ENCODE peak calls at places on chromosomes 12 and 14, in nine cellular contexts. K, I, X, L, V, M, H, A and J are unnamed samples. For H3K4me1, the result is how much of the 10 kb centered on the place peaks cover.

GRCh38 chr12:51019927-51020326 is 6.3 kb downstream of the SLC11A2 start:
- DNase-seq in I (no peak), X (no peak), V (no peak), M (no peak), H (no peak), K (no peak), L (no peak), A (no peak), J (no peak)

GRCh38 chr12:87196329-87196728 is 832.9 kb downstream of the C12orf50 start:
- DNase-seq in I (no peak), H (no peak), M (no peak), K (no peak), L (peak), V (no peak), X (no peak), A (no peak), J (peak)

GRCh38 chr12:53948650-53949593 is 5.8 kb upstream of the HOXC12 start:
- DNase-seq in V (no peak), I (no peak), L (no peak), M (no peak), K (no peak), X (no peak), H (no peak), A (no peak), J (no peak)

GRCh38 chr12:4293299-4293941 is 19.9 kb downstream of the CCND2 start:
- DNase-seq in X (no peak), M (no peak), L (no peak), K (no peak), A (no peak), H (no peak), I (no peak), V (no peak), J (no peak)

GRCh38 chr14:105313381-105314286 is 914 bp upstream of the PACS2 start:
- DNase-seq in H (peak), A (peak), I (no peak), X (peak), V (peak), M (no peak), K (peak), L (no peak), J (peak)

GRCh38 chr12:124152733-124153132 is 142.2 kb upstream of the RFLNA start:
- DNase-seq in H (no peak), M (no peak), K (no peak), X (no peak), L (no peak), V (no peak), I (no peak), A (no peak), J (peak)

GRCh38 chr12:131947482-131948027 is 2.2 kb upstream of the EP400 start:
- DNase-seq in A (no peak), L (no peak), X (no peak), V (no peak), K (no peak), M (no peak), H (no peak), I (peak), J (no peak)

GRCh38 chr12:43501705-43502104 is 50.3 kb downstream of the ADAMTS20 start:
- DNase-seq in K (peak), V (peak), H (peak), I (no peak), M (no peak), X (peak), L (peak), A (no peak), J (peak)

GRCh38 chr12:27870939-27871338 is 90.9 kb upstream of the MANSC4 start:
- DNase-seq in A (no peak), H (no peak), K (no peak), M (no peak), L (peak), I (no peak), V (no peak), X (no peak), J (peak)

GRCh38 chr14:47207636-47208035 is 467.8 kb downstream of the MDGA2 start:
- DNase-seq in X (no peak), I (no peak), L (no peak), A (no peak), K (peak), M (no peak), H (no peak), V (no peak), J (no peak)

GRCh38 chr14:25237845-25238244 is 187.9 kb upstream of the STXBP6 start:
- DNase-seq in L (peak), V (no peak), I (no peak), K (peak), A (no peak), M (no peak), X (peak), H (peak), J (peak)

GRCh38 chr12:30862486-30862885 is 64.1 kb upstream of the TSPAN11 start:
- DNase-seq in I (no peak), H (peak), L (peak), X (peak), A (no peak), K (no peak), V (peak), M (no peak), J (no peak)

GRCh38 chr14:70888681-70889175 is 18.5 kb upstream of the PCNX1 start:
- DNase-seq in K (no peak), I (no peak), V (no peak), M (no peak), A (no peak), L (peak), X (no peak), H (no peak), J (peak)

GRCh38 chr14:60196291-60196690 is 31.1 kb upstream of the DHRS7 start:
- DNase-seq in K (no peak), A (no peak), H (no peak), I (no peak), L (no peak), M (no peak), X (no peak), V (no peak), J (no peak)

GRCh38 chr12:93302331-93303229 is 75.1 kb upstream of the NUDT4 start:
- DNase-seq in X (no peak), M (no peak), V (no peak), A (no peak), I (no peak), K (peak), H (no peak), L (peak), J (peak)

GRCh38 chr12:98064501-98064900 is 450.9 kb upstream of the TMPO start:
- DNase-seq in I (no peak), K (no peak), X (no peak), H (no peak), L (no peak), A (no peak), V (no peak), M (no peak), J (no peak)

GRCh38 chr12:3995276-3995675 is 122.1 kb upstream of the PARP11 start:
- DNase-seq in L (no peak), I (no peak), A (no peak), K (no peak), X (no peak), H (no peak), M (no peak), V (no peak), J (no peak)

GRCh38 chr14:35261774-35262173 is 30.4 kb upstream of the PSMA6 start:
- DNase-seq in M (no peak), I (no peak), V (no peak), K (peak), X (peak), L (peak), H (no peak), A (no peak), J (peak)

GRCh38 chr14:26596722-26597030 is 1.2 kb downstream of the NOVA1 start:
- DNase-seq in K (peak), I (peak), V (no peak), H (peak), M (no peak), X (peak), A (no peak), L (peak), J (peak)

GRCh38 chr14:58978336-58978735 is 210.1 kb upstream of the DAAM1 start:
- DNase-seq in H (no peak), K (no peak), A (no peak), V (no peak), X (no peak), M (no peak), I (no peak), L (peak), J (peak)

GRCh38 chr12:30882706-30883105 is 43.8 kb upstream of the TSPAN11 start:
- DNase-seq in V (no peak), I (no peak), A (no peak), M (no peak), L (no peak), K (peak), H (no peak), X (no peak), J (no peak)

GRCh38 chr12:106280101-106280500 is 22.4 kb upstream of the TCP11L2 start:
- DNase-seq in L (no peak), M (no peak), K (no peak), I (no peak), H (no peak), A (no peak), V (no peak), X (no peak), J (no peak)

GRCh38 chr14:105926415-105927093 is 400.2 kb downstream of the TMEM121 start:
- DNase-seq in H (no peak), A (no peak), I (peak), X (no peak), K (no peak), M (no peak), V (no peak), L (no peak), J (no peak)

GRCh38 chr12:98533723-98534251 is 18.4 kb downstream of the TMPO start:
- DNase-seq in X (peak), M (no peak), L (peak), H (peak), I (no peak), V (no peak), A (no peak), K (no peak), J (peak)

GRCh38 chr12:80818878-80819277 is 102.2 kb downstream of the MYF5 start:
- DNase-seq in H (no peak), M (no peak), I (no peak), V (no peak), X (no peak), K (no peak), A (no peak), L (no peak), J (no peak)

GRCh38 chr12:80624986-80625530 is 82.4 kb upstream of the MYF6 start:
- DNase-seq in K (no peak), X (no peak), M (no peak), I (no peak), L (no peak), H (no peak), V (no peak), A (no peak), J (peak)

GRCh38 chr12:54282949-54283593 is 2.5 kb downstream of the HNRNPA1 start:
- DNase-seq in V (no peak), I (no peak), X (no peak), L (no peak), A (no peak), M (no peak), H (no peak), K (no peak), J (no peak)

GRCh38 chr14:22819191-22819988 is 4.2 kb upstream of the SLC7A7 start:
- DNase-seq in V (no peak), K (peak), L (peak), I (peak), X (peak), M (no peak), H (no peak), A (peak), J (peak)

GRCh38 chr14:95227279-95227860 is 70.0 kb upstream of the DICER1 start:
- DNase-seq in M (no peak), V (peak), K (peak), L (peak), X (peak), H (no peak), I (no peak), A (peak), J (peak)

GRCh38 chr14:21104448-21105060 is 3.7 kb downstream of the TMEM253 start:
- DNase-seq in X (peak), A (peak), K (peak), M (peak), V (peak), H (peak), I (peak), L (peak), J (peak)

GRCh38 chr12:111313833-111314259 is 55.0 kb downstream of the PHETA1 start:
- DNase-seq in H (peak), I (peak), X (peak), V (peak), L (peak), K (peak), M (peak), A (peak), J (peak)

GRCh38 chr14:49886523-49886922 is 6.4 kb upstream of the ARF6 start:
- DNase-seq in K (no peak), H (no peak), A (no peak), X (no peak), V (no peak), L (no peak), M (no peak), I (no peak), J (no peak)

GRCh38 chr14:68473050-68473449 is 319.8 kb downstream of the ZFP36L1 start:
- DNase-seq in M (peak), A (peak), V (no peak), H (no peak), L (no peak), K (no peak), X (no peak), I (no peak), J (no peak)

DNA sequence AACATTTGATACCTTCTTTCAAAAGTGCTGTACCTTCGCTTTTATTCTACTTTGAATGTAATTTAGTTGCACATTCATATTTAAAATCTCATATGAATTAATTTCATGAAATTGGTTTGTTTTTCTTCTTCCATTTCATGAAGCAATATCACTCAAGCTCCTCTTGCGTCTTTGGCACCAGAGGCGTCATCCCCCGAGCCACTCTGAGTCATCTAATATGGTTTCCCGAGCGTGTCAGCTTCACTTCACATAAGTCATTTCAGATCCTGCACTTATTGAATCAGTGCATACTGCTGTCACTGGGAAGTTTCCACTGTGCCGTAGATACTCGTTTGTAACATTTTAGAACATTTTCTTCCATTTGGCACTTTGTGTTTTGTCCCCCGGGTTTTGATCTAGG is 105.6 kb downstream of the SLC25A47 start:
- DNase-seq in K (no peak), X (no peak), A (no peak), I (no peak), M (no peak), L (peak), V (no peak), H (no peak), J (no peak)
- H3K4me1 ChIP-seq in K (under half), X (under half), A (under half), I (under half), M (under half), L (under half), V (half or more), H (under half), J (under half)

DNA sequence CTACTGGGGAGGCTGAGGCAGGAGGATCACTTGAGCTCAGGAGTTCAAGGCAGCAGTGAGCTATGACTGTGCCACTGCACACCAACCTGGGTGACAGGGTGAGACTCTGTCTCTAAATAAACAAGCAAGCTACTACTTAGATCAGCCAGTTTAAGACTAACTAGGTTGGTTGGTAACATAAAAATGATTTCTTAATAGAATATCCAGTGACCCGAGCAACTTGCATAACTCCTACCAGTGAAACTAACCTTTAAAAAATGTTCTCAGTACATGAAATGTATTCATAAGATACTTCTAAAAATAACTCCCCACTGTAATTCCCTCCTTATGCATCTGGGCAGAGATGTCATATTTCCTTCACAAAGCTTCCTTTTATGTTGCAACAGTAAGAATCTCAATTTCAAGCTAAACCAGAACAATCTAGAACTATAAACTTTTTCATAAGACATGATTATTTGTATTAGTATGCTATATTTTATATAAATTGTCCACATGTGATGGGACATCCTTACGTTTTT is 15.8 kb downstream of the TAOK3 start:
- DNase-seq in X (no peak), A (no peak), I (no peak), V (no peak), H (no peak), K (no peak), M (no peak), L (peak), J (peak)
- H3K4me1 ChIP-seq in X (under half), A (under half), I (under half), V (under half), H (under half), K (under half), M (under half), L (under half), J (half or more)

DNA sequence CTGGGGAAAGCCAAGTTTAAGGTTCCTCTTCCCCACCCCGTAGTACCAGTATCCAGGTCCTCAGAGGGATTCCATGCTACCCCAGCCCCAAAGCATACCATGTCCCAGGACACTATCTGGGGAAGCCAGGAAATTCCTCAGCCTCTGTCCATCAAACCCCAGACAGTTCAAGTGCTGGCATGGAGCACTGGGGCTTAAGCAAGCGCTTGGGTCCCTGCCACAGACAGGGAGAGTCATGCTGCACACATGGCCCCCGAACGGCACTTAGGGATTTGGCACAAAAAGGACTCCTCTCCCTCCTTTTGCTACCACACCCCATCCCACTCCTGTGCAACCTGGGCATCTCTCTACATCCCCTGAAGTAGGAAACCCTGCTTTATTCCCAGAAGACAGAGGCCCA is 21.8 kb downstream of the ADCY6 start:
- DNase-seq in I (no peak), H (no peak), M (no peak), V (no peak), A (no peak), K (no peak), X (no peak), L (no peak), J (no peak)
- H3K4me1 ChIP-seq in I (under half), H (under half), M (under half), V (under half), A (under half), K (under half), X (under half), L (under half), J (under half)

GRCh38 chr14:55129086-55129427 is at the start of gene LGALS3:
- DNase-seq in I (peak), K (peak), A (peak), L (peak), X (peak), M (peak), V (peak), H (peak), J (peak)
- H3K4me1 ChIP-seq in I (half or more), K (under half), A (under half), L (under half), X (under half), M (under half), V (under half), H (under half), J (half or more)

GRCh38 chr14:29745863-29746262 is 181.8 kb downstream of the PRKD1 start:
- DNase-seq in H (peak), I (no peak), A (no peak), K (peak), L (no peak), X (no peak), M (no peak), V (no peak), J (no peak)
- H3K4me1 ChIP-seq in H (under half), I (under half), A (under half), K (under half), L (under half), X (under half), M (under half), V (under half), J (under half)

GRCh38 chr12:6943719-6944380 is at the start of the genes C12orf57 and RNU7-1:
- DNase-seq in L (peak), I (peak), H (peak), K (peak), M (peak), V (peak), A (peak), X (peak), J (peak)
- H3K4me1 ChIP-seq in L (under half), I (half or more), H (under half), K (under half), M (under half), V (under half), A (under half), X (under half), J (under half)